ENCODE peak calls at places on chromosomes 7 and 10, in nine cellular contexts. N is OCI-LY7; M is CD4-positive, alpha-beta memory T cell; I is esophagus squamous epithelium; G is GM23338; W is IMR-90; B is transverse colon; O is lower lobe of right lung; L is heart left ventricle. R is an unnamed sample.

GRCh38 chr7:3028071-3028766 is 15.4 kb downstream of the CARD11 start:
- DNase-seq in N (no peak), M (peak), I (no peak), G (no peak), W (peak), B (peak), O (no peak), L (no peak), R (peak)

GRCh38 chr7:47503283-47503682 is 78.6 kb downstream of the TNS3 start:
- DNase-seq in N (no peak), M (no peak), I (no peak), G (no peak), W (peak), B (no peak), O (no peak), L (no peak), R (no peak)

GRCh38 chr7:78438433-78438832 is 639.9 kb downstream of the PHTF2 start:
- DNase-seq in N (no peak), M (no peak), I (no peak), G (no peak), W (no peak), B (no peak), O (no peak), L (no peak), R (no peak)

GRCh38 chr7:37028909-37029440 is 304.7 kb upstream of the AOAH start:
- DNase-seq in N (no peak), M (no peak), I (no peak), G (no peak), W (no peak), B (no peak), O (no peak), L (no peak), R (no peak)

GRCh38 chr10:71878327-71879034 is 27.4 kb upstream of the PSAP start:
- DNase-seq in N (peak), M (no peak), I (no peak), G (peak), W (no peak), B (no peak), O (peak), L (no peak), R (no peak)

GRCh38 chr10:5829267-5829666 is 16.0 kb upstream of the GDI2 start:
- DNase-seq in N (no peak), M (no peak), I (no peak), G (no peak), W (no peak), B (no peak), O (no peak), L (no peak), R (no peak)

GRCh38 chr7:29281782-29282541 is 87.4 kb downstream of the CHN2 start:
- DNase-seq in N (no peak), M (no peak), I (no peak), G (no peak), W (no peak), B (no peak), O (no peak), L (no peak), R (no peak)

GRCh38 chr7:881441-882234 is 5.3 kb downstream of the GET4 start:
- DNase-seq in N (no peak), M (no peak), I (no peak), G (no peak), W (no peak), B (no peak), O (no peak), L (peak), R (no peak)

GRCh38 chr10:98096316-98096715 is 38.1 kb upstream of the R3HCC1L start:
- DNase-seq in N (no peak), M (no peak), I (no peak), G (no peak), W (no peak), B (no peak), O (no peak), L (no peak), R (no peak)

GRCh38 chr10:25875555-25876165 is 58.4 kb upstream of the MYO3A start:
- DNase-seq in N (peak), M (peak), I (no peak), G (peak), W (peak), B (peak), O (peak), L (peak), R (peak)

GRCh38 chr10:110434477-110435096 is 63.1 kb upstream of the DUSP5 start:
- DNase-seq in N (no peak), M (no peak), I (no peak), G (no peak), W (no peak), B (peak), O (no peak), L (no peak), R (no peak)

GRCh38 chr10:24873281-24873683 is 79.1 kb downstream of the PRTFDC1 start:
- DNase-seq in N (no peak), M (no peak), I (no peak), G (no peak), W (peak), B (no peak), O (no peak), L (no peak), R (no peak)

GRCh38 chr7:130277763-130278643 is 11.3 kb downstream of the CPA2 start:
- DNase-seq in N (no peak), M (no peak), I (no peak), G (peak), W (peak), B (peak), O (no peak), L (no peak), R (no peak)

GRCh38 chr7:50706469-50706937 is 76.2 kb downstream of the GRB10 start:
- DNase-seq in N (no peak), M (no peak), I (no peak), G (no peak), W (no peak), B (no peak), O (no peak), L (no peak), R (no peak)

GRCh38 chr10:90930971-90931841 is 10.3 kb upstream of the ANKRD1 start:
- DNase-seq in N (no peak), M (no peak), I (no peak), G (peak), W (peak), B (no peak), O (peak), L (peak), R (no peak)

GRCh38 chr10:117654105-117654504 is 111.6 kb downstream of the EMX2 start:
- DNase-seq in N (no peak), M (no peak), I (no peak), G (no peak), W (no peak), B (no peak), O (no peak), L (no peak), R (no peak)

GRCh38 chr7:80661729-80662128 is 23.3 kb downstream of the CD36 start:
- DNase-seq in N (no peak), M (no peak), I (no peak), G (peak), W (no peak), B (no peak), O (no peak), L (no peak), R (no peak)

GRCh38 chr7:107564553-107565298 is 955 bp downstream of the DUS4L start:
- DNase-seq in N (peak), M (no peak), I (no peak), G (peak), W (peak), B (no peak), O (no peak), L (no peak), R (no peak)

GRCh38 chr7:68176974-68177373 is 1180.3 kb downstream of the TYW1 start:
- DNase-seq in N (peak), M (no peak), I (no peak), G (peak), W (peak), B (no peak), O (no peak), L (no peak), R (no peak)

GRCh38 chr7:20223356-20223755 is 6.2 kb upstream of the MACC1 start:
- DNase-seq in N (no peak), M (no peak), I (no peak), G (no peak), W (peak), B (no peak), O (no peak), L (no peak), R (no peak)

GRCh38 chr10:127157506-127158205 is 38.7 kb downstream of the INSYN2A start:
- DNase-seq in N (no peak), M (no peak), I (no peak), G (no peak), W (peak), B (no peak), O (no peak), L (no peak), R (no peak)

GRCh38 chr7:80640841-80641240 is 2.4 kb downstream of the CD36 start:
- DNase-seq in N (no peak), M (no peak), I (no peak), G (no peak), W (peak), B (no peak), O (no peak), L (no peak), R (no peak)

GRCh38 chr7:46226860-46227259 is 305.8 kb upstream of the IGFBP3 start:
- DNase-seq in N (no peak), M (no peak), I (no peak), G (no peak), W (peak), B (no peak), O (no peak), L (no peak), R (no peak)

GRCh38 chr7:45003789-45004188 is 3.8 kb downstream of the CCM2 start:
- DNase-seq in N (no peak), M (no peak), I (no peak), G (no peak), W (no peak), B (no peak), O (no peak), L (no peak), R (no peak)

GRCh38 chr10:95508730-95509129 is 52.4 kb downstream of the SORBS1 start:
- DNase-seq in N (no peak), M (no peak), I (no peak), G (peak), W (peak), B (no peak), O (no peak), L (no peak), R (no peak)

GRCh38 chr7:138656952-138657351 is 44.2 kb downstream of the SVOPL start:
- DNase-seq in N (no peak), M (no peak), I (no peak), G (no peak), W (no peak), B (no peak), O (no peak), L (no peak), R (no peak)

GRCh38 chr10:77602231-77602912 is 35.2 kb downstream of the KCNMA1 start:
- DNase-seq in N (no peak), M (no peak), I (no peak), G (no peak), W (peak), B (no peak), O (no peak), L (no peak), R (no peak)

GRCh38 chr10:43111921-43112607 is 26.2 kb upstream of the CSGALNACT2 start:
- DNase-seq in N (no peak), M (no peak), I (no peak), G (no peak), W (no peak), B (no peak), O (peak), L (no peak), R (no peak)

GRCh38 chr10:31187607-31188210 is 131.3 kb upstream of the ZEB1 start:
- DNase-seq in N (no peak), M (no peak), I (no peak), G (no peak), W (no peak), B (no peak), O (no peak), L (no peak), R (no peak)

GRCh38 chr10:128062331-128062730 is 63.9 kb downstream of the MKI67 start:
- DNase-seq in N (peak), M (no peak), I (no peak), G (peak), W (no peak), B (no peak), O (no peak), L (peak), R (no peak)

GRCh38 chr7:128036226-128036940 is 5.1 kb upstream of the LRRC4 start:
- DNase-seq in N (no peak), M (no peak), I (no peak), G (no peak), W (no peak), B (no peak), O (no peak), L (no peak), R (no peak)

GRCh38 chr10:127354255-127354654 is 157.9 kb upstream of the INSYN2A start:
- DNase-seq in N (no peak), M (no peak), I (no peak), G (no peak), W (no peak), B (no peak), O (no peak), L (no peak), R (no peak)

GRCh38 chr10:44863344-44864041 is 47.6 kb upstream of the TMEM72 start:
- DNase-seq in N (no peak), M (no peak), I (no peak), G (peak), W (no peak), B (no peak), O (no peak), L (no peak), R (no peak)
- H3K27ac ChIP-seq in N (no peak), M (no peak), I (no peak), G (no peak), W (no peak), B (peak), O (no peak), L (no peak), R (no peak)

GRCh38 chr10:70695241-70696030 is 23.1 kb downstream of the ADAMTS14 start:
- DNase-seq in N (no peak), M (no peak), I (no peak), G (no peak), W (no peak), B (no peak), O (no peak), L (no peak), R (no peak)

GRCh38 chr10:70692043-70692603 is 19.8 kb downstream of the ADAMTS14 start:
- DNase-seq in N (no peak), M (no peak), I (no peak), G (no peak), W (no peak), B (no peak), O (no peak), L (no peak), R (no peak)

GRCh38 chr10:70691601-70692000 is 19.3 kb downstream of the ADAMTS14 start:
- DNase-seq in N (no peak), M (no peak), I (no peak), G (no peak), W (no peak), B (no peak), O (no peak), L (no peak), R (no peak)

GRCh38 chr10:70693619-70694286 is 21.4 kb downstream of the ADAMTS14 start:
- DNase-seq in N (no peak), M (peak), I (no peak), G (no peak), W (peak), B (no peak), O (no peak), L (no peak), R (no peak)

GRCh38 chr10:70694410-70695179 is 22.3 kb downstream of the ADAMTS14 start:
- DNase-seq in N (no peak), M (no peak), I (no peak), G (no peak), W (peak), B (no peak), O (no peak), L (no peak), R (no peak)
- H3K4me3 ChIP-seq in N (no peak), M (no peak), I (no peak), G (no peak), W (no peak), B (no peak), O (no peak), L (no peak), R (no peak)

DNA sequence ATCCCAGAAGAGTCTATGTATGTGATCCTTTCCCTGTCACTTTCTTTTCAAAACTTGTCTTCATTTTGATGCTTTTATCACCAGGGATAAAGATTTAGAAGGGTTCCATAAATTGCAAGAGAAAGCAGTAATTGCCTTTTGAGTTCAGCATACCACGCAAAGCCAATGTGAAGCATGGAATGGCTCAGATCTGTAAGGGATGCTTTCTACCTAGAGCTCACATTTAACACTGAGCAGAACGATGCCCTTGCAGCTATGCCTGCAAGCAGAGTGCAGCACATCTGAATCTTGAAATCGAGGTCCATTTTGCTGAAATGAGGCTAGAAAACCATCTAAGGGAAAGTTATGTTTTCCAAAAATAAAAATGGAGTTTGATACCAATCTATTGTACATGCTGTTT is 171.2 kb upstream of the CELF2 start:
- DNase-seq in N (no peak), M (no peak), I (no peak), G (no peak), W (no peak), B (no peak), O (no peak), L (no peak), R (no peak)
- H3K27ac ChIP-seq in N (no peak), M (no peak), I (no peak), G (no peak), W (no peak), B (peak), O (no peak), L (no peak), R (no peak)

GRCh38 chr10:33099748-33100147 is 141.7 kb upstream of the ITGB1 start:
- DNase-seq in N (no peak), M (no peak), I (no peak), G (no peak), W (peak), B (no peak), O (no peak), L (no peak), R (no peak)

GRCh38 chr10:33098966-33099663 is 141.1 kb upstream of the ITGB1 start:
- DNase-seq in N (no peak), M (no peak), I (no peak), G (no peak), W (peak), B (no peak), O (no peak), L (no peak), R (no peak)

GRCh38 chr10:33093362-33093761 is 135.3 kb upstream of the ITGB1 start:
- DNase-seq in N (no peak), M (no peak), I (no peak), G (no peak), W (no peak), B (no peak), O (no peak), L (no peak), R (no peak)

GRCh38 chr10:33094263-33095051 is 136.4 kb upstream of the ITGB1 start:
- DNase-seq in N (no peak), M (no peak), I (no peak), G (no peak), W (no peak), B (no peak), O (no peak), L (no peak), R (no peak)

DNA sequence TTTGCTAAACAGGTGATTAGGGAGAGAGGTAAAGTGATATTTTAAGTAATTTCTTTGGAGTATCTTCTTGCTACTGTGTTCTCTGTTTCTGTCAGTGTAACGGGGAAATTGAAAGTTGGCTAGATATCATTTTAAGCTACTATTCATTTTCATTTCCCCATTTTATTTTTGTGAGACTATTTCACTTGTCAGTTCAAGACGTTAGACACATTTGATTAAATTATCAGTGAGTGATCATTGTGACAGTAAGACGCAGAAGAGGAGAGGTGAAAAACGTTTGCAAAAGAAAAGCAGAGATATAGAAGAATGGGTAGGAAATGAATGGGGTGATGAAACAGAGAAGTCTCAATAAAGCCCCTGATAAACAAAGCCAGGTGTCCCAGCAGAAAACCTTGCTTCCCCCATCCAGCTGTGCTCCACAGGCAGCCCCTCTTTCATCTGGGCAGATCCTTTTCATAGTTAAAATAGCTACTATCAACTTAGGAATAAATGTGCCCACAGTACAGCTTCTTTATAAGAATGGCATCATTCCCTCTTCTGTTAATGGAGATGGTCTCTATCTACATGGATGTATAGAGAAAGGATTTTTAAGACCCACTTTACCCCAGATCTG is 137.9 kb upstream of the ITGB1 start:
- DNase-seq in N (peak), M (no peak), I (no peak), G (peak), W (no peak), B (no peak), O (no peak), L (no peak), R (no peak)
- H3K4me3 ChIP-seq in N (peak), M (no peak), I (no peak), G (peak), W (no peak), B (no peak), O (no peak), L (no peak), R (no peak)

GRCh38 chr10:14186245-14186644 is 144.5 kb downstream of the FRMD4A start:
- DNase-seq in N (peak), M (peak), I (no peak), G (peak), W (peak), B (no peak), O (no peak), L (no peak), R (no peak)

GRCh38 chr10:14185501-14186045 is 145.2 kb downstream of the FRMD4A start:
- DNase-seq in N (peak), M (peak), I (no peak), G (peak), W (peak), B (no peak), O (no peak), L (no peak), R (no peak)

GRCh38 chr10:14182781-14183180 is 147.9 kb downstream of the FRMD4A start:
- DNase-seq in N (no peak), M (no peak), I (no peak), G (no peak), W (no peak), B (no peak), O (no peak), L (no peak), R (no peak)

GRCh38 chr10:14181197-14181936 is 149.4 kb downstream of the FRMD4A start:
- DNase-seq in N (no peak), M (no peak), I (no peak), G (no peak), W (no peak), B (no peak), O (no peak), L (no peak), R (no peak)

GRCh38 chr10:14184841-14185500 is 145.8 kb downstream of the FRMD4A start:
- DNase-seq in N (peak), M (peak), I (no peak), G (peak), W (peak), B (peak), O (no peak), L (no peak), R (no peak)
- H3K27ac ChIP-seq in N (peak), M (peak), I (peak), G (peak), W (no peak), B (no peak), O (no peak), L (no peak), R (no peak)

GRCh38 chr10:86226801-86227201 is 139.8 kb downstream of the GRID1 start:
- DNase-seq in N (no peak), M (no peak), I (no peak), G (no peak), W (no peak), B (no peak), O (no peak), L (no peak), R (no peak)
- H3K4me3 ChIP-seq in N (no peak), M (no peak), I (no peak), G (no peak), W (no peak), B (no peak), O (no peak), L (no peak), R (no peak)

DNA sequence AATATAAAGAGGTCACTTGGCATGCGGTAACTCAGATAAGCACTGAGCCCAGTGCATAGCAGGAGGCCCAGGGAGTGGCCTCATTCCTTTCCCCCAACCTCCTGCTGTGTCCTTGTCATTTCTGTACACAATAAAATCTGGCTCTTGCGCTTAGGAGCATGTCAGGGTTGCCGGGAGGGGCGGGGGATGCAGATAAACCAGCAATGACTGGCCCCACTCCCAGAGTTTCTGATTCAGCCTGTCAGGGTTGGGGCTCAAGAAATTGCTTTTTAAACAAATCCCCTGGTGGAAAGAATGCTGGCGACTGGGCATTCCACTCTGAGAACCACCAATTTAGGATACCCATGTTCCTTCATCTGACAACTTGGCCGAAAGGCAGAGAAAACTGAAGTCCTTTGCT is 376.5 kb downstream of the TCERG1L start:
- DNase-seq in N (no peak), M (no peak), I (no peak), G (peak), W (no peak), B (no peak), O (no peak), L (no peak), R (no peak)
- H3K27ac ChIP-seq in N (no peak), M (no peak), I (no peak), G (no peak), W (no peak), B (no peak), O (no peak), L (no peak), R (no peak)